ENCODE peak calls at places on chromosomes 3 and 15, in ten cellular contexts. T, N, J, Q, I, W, S, P, M and C are unnamed samples.

GRCh38 chr3:14425574-14426304 is 23.3 kb downstream of the SLC6A6 start:
- DNase-seq in T (peak; percentile 16), N (peak; percentile 33), J (no peak), Q (no peak), I (no peak), W (no peak), S (peak; percentile 35), P (no peak), M (no peak), C (peak; percentile 79)

GRCh38 chr15:58138106-58138505 is at the start of gene AQP9:
- DNase-seq in T (no peak), N (no peak), J (no peak), Q (no peak), I (no peak), W (no peak), S (no peak), P (no peak), M (no peak), C (no peak)

GRCh38 chr3:126685041-126685440 is 19.0 kb upstream of the CHCHD6 start:
- DNase-seq in T (no peak), N (no peak), J (no peak), Q (no peak), I (no peak), W (no peak), S (no peak), P (peak; percentile 12), M (no peak), C (no peak)

GRCh38 chr3:179666436-179667035 is 13.7 kb downstream of the USP13 start:
- DNase-seq in T (no peak), N (no peak), J (no peak), Q (no peak), I (no peak), W (no peak), S (peak; percentile 33), P (peak; percentile 25), M (peak; percentile 51), C (no peak)

GRCh38 chr3:197189633-197190032 is 108.8 kb downstream of the DLG1 start:
- DNase-seq in T (no peak), N (no peak), J (no peak), Q (no peak), I (no peak), W (no peak), S (no peak), P (no peak), M (no peak), C (no peak)

GRCh38 chr3:58379351-58380073 is 46.8 kb downstream of the PXK start:
- DNase-seq in T (no peak), N (no peak), J (no peak), Q (no peak), I (no peak), W (no peak), S (no peak), P (no peak), M (no peak), C (no peak)

GRCh38 chr15:58762731-58763130 is 8.4 kb upstream of the MINDY2 start:
- DNase-seq in T (no peak), N (no peak), J (no peak), Q (no peak), I (no peak), W (no peak), S (no peak), P (no peak), M (no peak), C (no peak)

GRCh38 chr3:76514836-76515235 is 525.1 kb upstream of the ROBO2 start:
- DNase-seq in T (no peak), N (no peak), J (no peak), Q (no peak), I (no peak), W (no peak), S (no peak), P (peak; percentile 84), M (no peak), C (no peak)

GRCh38 chr15:39092354-39092753 is 488.5 kb upstream of the THBS1 start:
- DNase-seq in T (no peak), N (no peak), J (no peak), Q (no peak), I (no peak), W (no peak), S (no peak), P (no peak), M (no peak), C (no peak)

GRCh38 chr3:153173758-153174516 is 11.9 kb downstream of the RAP2B start:
- DNase-seq in T (no peak), N (no peak), J (peak; percentile 57), Q (no peak), I (no peak), W (no peak), S (no peak), P (peak; percentile 75), M (peak; percentile 39), C (no peak)

GRCh38 chr3:4474683-4475490 is 7.8 kb upstream of the SUMF1 start:
- DNase-seq in T (no peak), N (no peak), J (no peak), Q (peak; percentile 11), I (no peak), W (no peak), S (peak; percentile 59), P (peak; percentile 84), M (peak; percentile 77), C (peak; percentile 97)

GRCh38 chr15:67433495-67434099 is 87.3 kb upstream of the C15orf61 start:
- DNase-seq in T (peak; percentile 28), N (no peak), J (no peak), Q (peak; percentile 37), I (peak; percentile 3), W (no peak), S (no peak), P (peak; percentile 60), M (peak; percentile 74), C (no peak)

GRCh38 chr15:64356443-64357040 is 569 bp upstream of the CSNK1G1 start:
- DNase-seq in T (no peak), N (no peak), J (no peak), Q (no peak), I (peak; percentile 19), W (no peak), S (no peak), P (peak; percentile 86), M (peak; percentile 96), C (no peak)

GRCh38 chr15:78315686-78316085 is 16.3 kb upstream of the SKIC8 start:
- DNase-seq in T (no peak), N (no peak), J (no peak), Q (peak; percentile 55), I (no peak), W (no peak), S (no peak), P (no peak), M (peak; percentile 6), C (peak; percentile 43)

GRCh38 chr15:86609275-86609674 is 529.6 kb downstream of the AGBL1 start:
- DNase-seq in T (no peak), N (no peak), J (no peak), Q (no peak), I (no peak), W (no peak), S (no peak), P (no peak), M (no peak), C (no peak)